ENCODE peak calls at places on chromosome 15, in seven cellular contexts. One of them, this sample, is unnamed.

GRCh38 chr15:49458145-49458544 is 35.1 kb downstream of the FGF7 start:
- DNase-seq in GM10248: no peak
- DNase-seq in BJ: peak
- DNase-seq in glutamatergic neuron: no peak
- DNase-seq in fibroblast of lung: no peak
- DNase-seq in AG04450: no peak
- DNase-seq in MCF 10A: no peak
- DNase-seq in this sample: no peak

GRCh38 chr15:65424683-65425082 is 1.9 kb upstream of the IGDCC4 start:
- DNase-seq in GM10248: no peak
- DNase-seq in BJ: no peak
- DNase-seq in glutamatergic neuron: no peak
- DNase-seq in fibroblast of lung: no peak
- DNase-seq in AG04450: no peak
- DNase-seq in MCF 10A: no peak
- DNase-seq in this sample: no peak

GRCh38 chr15:68633181-68634121 is 54.7 kb downstream of the CORO2B start:
- DNase-seq in GM10248: no peak
- DNase-seq in BJ: no peak
- DNase-seq in glutamatergic neuron: no peak
- DNase-seq in fibroblast of lung: no peak
- DNase-seq in AG04450: no peak
- DNase-seq in MCF 10A: no peak
- DNase-seq in this sample: no peak

GRCh38 chr15:31262901-31263671 is 63.5 kb upstream of the KLF13 start:
- DNase-seq in GM10248: peak
- DNase-seq in BJ: no peak
- DNase-seq in glutamatergic neuron: no peak
- DNase-seq in fibroblast of lung: peak
- DNase-seq in AG04450: no peak
- DNase-seq in MCF 10A: peak
- DNase-seq in this sample: peak

GRCh38 chr15:73081321-73081958 is 29.2 kb downstream of the NEO1 start:
- DNase-seq in GM10248: no peak
- DNase-seq in BJ: no peak
- DNase-seq in glutamatergic neuron: no peak
- DNase-seq in fibroblast of lung: peak
- DNase-seq in AG04450: peak
- DNase-seq in MCF 10A: peak
- DNase-seq in this sample: peak

GRCh38 chr15:74616996-74617395 is 1.4 kb downstream of the CLK3 start:
- DNase-seq in GM10248: no peak
- DNase-seq in BJ: no peak
- DNase-seq in glutamatergic neuron: no peak
- DNase-seq in fibroblast of lung: peak
- DNase-seq in AG04450: no peak
- DNase-seq in MCF 10A: no peak
- DNase-seq in this sample: no peak

GRCh38 chr15:74130089-74130848 is at the start of gene ISLR2:
- DNase-seq in GM10248: no peak
- DNase-seq in BJ: no peak
- DNase-seq in glutamatergic neuron: peak
- DNase-seq in fibroblast of lung: peak
- DNase-seq in AG04450: no peak
- DNase-seq in MCF 10A: no peak
- DNase-seq in this sample: no peak

GRCh38 chr15:42490743-42491539 is at the start of gene ZNF106:
- DNase-seq in GM10248: peak
- DNase-seq in BJ: peak
- DNase-seq in glutamatergic neuron: peak
- DNase-seq in fibroblast of lung: peak
- DNase-seq in AG04450: peak
- DNase-seq in MCF 10A: peak
- DNase-seq in this sample: peak

GRCh38 chr15:52780172-52780980 is 9.8 kb downstream of the ONECUT1 start:
- DNase-seq in GM10248: no peak
- DNase-seq in BJ: peak
- DNase-seq in glutamatergic neuron: peak
- DNase-seq in fibroblast of lung: peak
- DNase-seq in AG04450: no peak
- DNase-seq in MCF 10A: peak
- DNase-seq in this sample: peak

GRCh38 chr15:82553846-82554245 is 13.6 kb upstream of the RPS17 start:
- DNase-seq in GM10248: no peak
- DNase-seq in BJ: no peak
- DNase-seq in glutamatergic neuron: no peak
- DNase-seq in fibroblast of lung: no peak
- DNase-seq in AG04450: no peak
- DNase-seq in MCF 10A: no peak
- DNase-seq in this sample: no peak

GRCh38 chr15:71532994-71533393 is 277.4 kb upstream of the NR2E3 start:
- DNase-seq in GM10248: peak
- DNase-seq in BJ: no peak
- DNase-seq in glutamatergic neuron: no peak
- DNase-seq in fibroblast of lung: no peak
- DNase-seq in AG04450: no peak
- DNase-seq in MCF 10A: peak
- DNase-seq in this sample: peak
- TF ChIP-seq CTCF in GM10248: peak
- TF ChIP-seq CTCF in BJ: peak
- TF ChIP-seq CTCF in glutamatergic neuron: peak
- TF ChIP-seq CTCF in fibroblast of lung: peak
- TF ChIP-seq CTCF in AG04450: peak
- TF ChIP-seq CTCF in MCF 10A: peak
- TF ChIP-seq CTCF in this sample: peak

GRCh38 chr15:61184431-61184830 is 44.7 kb downstream of the RORA start:
- DNase-seq in GM10248: no peak
- DNase-seq in BJ: no peak
- DNase-seq in glutamatergic neuron: no peak
- DNase-seq in fibroblast of lung: no peak
- DNase-seq in AG04450: no peak
- DNase-seq in MCF 10A: no peak
- DNase-seq in this sample: no peak
- TF ChIP-seq CTCF in GM10248: peak
- TF ChIP-seq CTCF in BJ: no peak
- TF ChIP-seq CTCF in glutamatergic neuron: no peak
- TF ChIP-seq CTCF in fibroblast of lung: no peak
- TF ChIP-seq CTCF in AG04450: no peak
- TF ChIP-seq CTCF in MCF 10A: no peak
- TF ChIP-seq CTCF in this sample: no peak

DNA sequence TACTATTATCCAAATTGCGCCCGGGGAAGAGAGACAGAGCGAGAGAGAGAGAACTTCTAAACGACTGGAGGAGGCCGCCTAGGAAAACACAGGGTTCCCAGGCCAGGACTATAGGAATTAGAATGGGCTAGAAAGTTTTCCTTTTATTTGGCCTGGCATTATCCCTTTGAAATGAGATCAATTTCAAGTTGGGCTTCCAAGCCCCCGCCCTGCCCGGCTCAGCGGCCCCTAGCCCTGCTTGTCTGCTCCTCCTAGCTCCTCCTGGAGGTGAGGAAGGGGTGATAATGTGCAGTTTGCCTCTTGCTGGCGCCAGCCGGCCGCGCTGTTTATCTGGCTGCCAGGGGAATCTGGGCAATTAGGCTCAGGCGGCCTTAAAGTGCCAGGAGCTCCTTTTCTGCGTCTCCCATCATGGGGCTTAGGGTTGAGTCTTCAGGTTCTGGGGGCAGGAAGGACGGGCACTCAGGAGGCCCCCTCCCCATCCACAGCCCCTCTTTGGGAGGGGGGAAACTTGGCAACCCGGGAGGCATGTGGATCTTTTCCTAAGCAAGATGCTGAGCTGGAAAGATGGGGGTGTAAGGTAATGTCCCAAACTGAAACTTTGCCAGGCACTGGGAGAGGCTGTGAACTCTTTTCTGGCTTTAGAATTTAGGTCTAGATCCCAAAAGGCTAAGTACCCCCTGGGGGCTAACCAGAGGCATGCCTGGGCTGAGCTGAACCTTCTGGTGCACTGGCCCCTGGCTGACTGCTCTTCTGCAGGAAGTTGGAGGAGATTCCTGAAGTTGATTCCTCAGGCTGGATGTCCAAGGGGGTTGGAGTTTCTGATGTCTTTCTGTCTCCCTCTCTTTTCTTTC is 5.5 kb downstream of the SMAD6 start:
- DNase-seq in GM10248: no peak
- DNase-seq in BJ: no peak
- DNase-seq in glutamatergic neuron: peak
- DNase-seq in fibroblast of lung: peak
- DNase-seq in AG04450: no peak
- DNase-seq in MCF 10A: no peak
- DNase-seq in this sample: no peak
- TF ChIP-seq CTCF in GM10248: no peak
- TF ChIP-seq CTCF in BJ: peak
- TF ChIP-seq CTCF in glutamatergic neuron: no peak
- TF ChIP-seq CTCF in fibroblast of lung: no peak
- TF ChIP-seq CTCF in AG04450: peak
- TF ChIP-seq CTCF in MCF 10A: no peak
- TF ChIP-seq CTCF in this sample: no peak

GRCh38 chr15:24676431-24676830 is 856 bp downstream of the NPAP1 start:
- DNase-seq in GM10248: no peak
- DNase-seq in BJ: no peak
- DNase-seq in glutamatergic neuron: peak
- DNase-seq in fibroblast of lung: no peak
- DNase-seq in AG04450: no peak
- DNase-seq in MCF 10A: no peak
- DNase-seq in this sample: no peak

GRCh38 chr15:24683736-24684135 is 8.2 kb downstream of the NPAP1 start:
- DNase-seq in GM10248: no peak
- DNase-seq in BJ: no peak
- DNase-seq in glutamatergic neuron: no peak
- DNase-seq in fibroblast of lung: no peak
- DNase-seq in AG04450: no peak
- DNase-seq in MCF 10A: no peak
- DNase-seq in this sample: no peak

GRCh38 chr15:24675332-24676144 is at the start of gene NPAP1:
- DNase-seq in GM10248: no peak
- DNase-seq in BJ: no peak
- DNase-seq in glutamatergic neuron: no peak
- DNase-seq in fibroblast of lung: no peak
- DNase-seq in AG04450: no peak
- DNase-seq in MCF 10A: no peak
- DNase-seq in this sample: no peak

GRCh38 chr15:24684313-24684712 is 8.7 kb downstream of the NPAP1 start:
- DNase-seq in GM10248: no peak
- DNase-seq in BJ: no peak
- DNase-seq in glutamatergic neuron: no peak
- DNase-seq in fibroblast of lung: no peak
- DNase-seq in AG04450: no peak
- DNase-seq in MCF 10A: no peak
- DNase-seq in this sample: no peak

GRCh38 chr15:24678485-24678884 is 2.9 kb downstream of the NPAP1 start:
- DNase-seq in GM10248: no peak
- DNase-seq in BJ: no peak
- DNase-seq in glutamatergic neuron: no peak
- DNase-seq in fibroblast of lung: no peak
- DNase-seq in AG04450: no peak
- DNase-seq in MCF 10A: no peak
- DNase-seq in this sample: no peak
- TF ChIP-seq CTCF in GM10248: no peak
- TF ChIP-seq CTCF in BJ: no peak
- TF ChIP-seq CTCF in glutamatergic neuron: no peak
- TF ChIP-seq CTCF in fibroblast of lung: no peak
- TF ChIP-seq CTCF in AG04450: no peak
- TF ChIP-seq CTCF in MCF 10A: no peak
- TF ChIP-seq CTCF in this sample: no peak

GRCh38 chr15:80662129-80662528 is 33.0 kb upstream of the ABHD17C start:
- DNase-seq in GM10248: no peak
- DNase-seq in BJ: no peak
- DNase-seq in glutamatergic neuron: no peak
- DNase-seq in fibroblast of lung: no peak
- DNase-seq in AG04450: no peak
- DNase-seq in MCF 10A: no peak
- DNase-seq in this sample: no peak

GRCh38 chr15:80665151-80665550 is 30.0 kb upstream of the ABHD17C start:
- DNase-seq in GM10248: no peak
- DNase-seq in BJ: no peak
- DNase-seq in glutamatergic neuron: no peak
- DNase-seq in fibroblast of lung: no peak
- DNase-seq in AG04450: no peak
- DNase-seq in MCF 10A: no peak
- DNase-seq in this sample: no peak

GRCh38 chr15:80659375-80659774 is 35.7 kb upstream of the ABHD17C start:
- DNase-seq in GM10248: no peak
- DNase-seq in BJ: no peak
- DNase-seq in glutamatergic neuron: no peak
- DNase-seq in fibroblast of lung: no peak
- DNase-seq in AG04450: no peak
- DNase-seq in MCF 10A: no peak
- DNase-seq in this sample: no peak

GRCh38 chr15:80662756-80663553 is 32.2 kb upstream of the ABHD17C start:
- DNase-seq in GM10248: no peak
- DNase-seq in BJ: no peak
- DNase-seq in glutamatergic neuron: no peak
- DNase-seq in fibroblast of lung: no peak
- DNase-seq in AG04450: no peak
- DNase-seq in MCF 10A: peak
- DNase-seq in this sample: peak

DNA sequence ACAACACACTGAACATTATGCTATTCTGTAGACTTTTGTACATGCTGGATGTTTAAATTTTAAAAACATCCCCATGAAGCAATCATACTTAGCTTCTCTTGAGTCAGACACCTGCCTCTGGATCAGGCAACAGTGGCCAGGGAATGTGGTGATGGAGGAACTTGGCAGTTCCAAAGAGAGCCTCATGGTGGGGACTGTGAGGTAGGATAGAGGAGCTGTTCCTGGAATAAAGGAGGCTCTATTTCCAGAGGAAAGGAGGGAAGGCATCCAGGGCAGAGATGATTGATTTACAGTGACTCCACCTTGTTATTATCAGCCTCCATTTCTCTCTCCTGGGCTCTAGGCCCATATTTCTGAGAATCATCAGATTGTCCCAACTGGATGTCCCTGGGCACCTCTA is 35.0 kb upstream of the ABHD17C start:
- DNase-seq in GM10248: no peak
- DNase-seq in BJ: no peak
- DNase-seq in glutamatergic neuron: peak
- DNase-seq in fibroblast of lung: peak
- DNase-seq in AG04450: no peak
- DNase-seq in MCF 10A: peak
- DNase-seq in this sample: peak
- TF ChIP-seq CTCF in GM10248: peak
- TF ChIP-seq CTCF in BJ: peak
- TF ChIP-seq CTCF in glutamatergic neuron: peak
- TF ChIP-seq CTCF in fibroblast of lung: peak
- TF ChIP-seq CTCF in AG04450: peak
- TF ChIP-seq CTCF in MCF 10A: peak
- TF ChIP-seq CTCF in this sample: peak

This sample was measured in RWPE1.